ENCODE peak calls at places on chromosome 3, in six cellular contexts. One of them, this sample, is unnamed.

GRCh38 chr3:59680916-59681315 is 631.1 kb upstream of the CFAP20DC start:
- DNase-seq in fibroblast of the conjunctiva: no peak
- DNase-seq in NCI-H1105: no peak
- DNase-seq in activated CD4-positive, alpha-beta T cell treated with anti-CD3 and anti-CD28 coated beads, Interleukin-2, amount 50 U/mL, for 24 hours: no peak
- DNase-seq in effector memory CD8-positive, alpha-beta T cell: no peak
- DNase-seq in kidney epithelial cell: no peak
- DNase-seq in this sample: no peak

GRCh38 chr3:44554626-44555592 is at the start of gene ZKSCAN7:
- DNase-seq in kidney epithelial cell: peak; percentile 9
- DNase-seq in fibroblast of the conjunctiva: peak; percentile 9
- DNase-seq in activated CD4-positive, alpha-beta T cell treated with anti-CD3 and anti-CD28 coated beads, Interleukin-2, amount 50 U/mL, for 24 hours: peak; percentile 42
- DNase-seq in effector memory CD8-positive, alpha-beta T cell: peak; percentile 34
- DNase-seq in NCI-H1105: no peak
- DNase-seq in this sample: no peak

GRCh38 chr3:170985304-170985703 is 41.2 kb downstream of the SLC2A2 start:
- DNase-seq in effector memory CD8-positive, alpha-beta T cell: no peak
- DNase-seq in kidney epithelial cell: no peak
- DNase-seq in activated CD4-positive, alpha-beta T cell treated with anti-CD3 and anti-CD28 coated beads, Interleukin-2, amount 50 U/mL, for 24 hours: no peak
- DNase-seq in fibroblast of the conjunctiva: no peak
- DNase-seq in NCI-H1105: no peak
- DNase-seq in this sample: no peak

GRCh38 chr3:98885851-98886250 is 15.6 kb downstream of the DCBLD2 start:
- DNase-seq in NCI-H1105: no peak
- DNase-seq in activated CD4-positive, alpha-beta T cell treated with anti-CD3 and anti-CD28 coated beads, Interleukin-2, amount 50 U/mL, for 24 hours: no peak
- DNase-seq in effector memory CD8-positive, alpha-beta T cell: no peak
- DNase-seq in kidney epithelial cell: no peak
- DNase-seq in fibroblast of the conjunctiva: no peak
- DNase-seq in this sample: no peak

GRCh38 chr3:126051234-126051633 is 32.7 kb downstream of the SLC41A3 start:
- DNase-seq in fibroblast of the conjunctiva: no peak
- DNase-seq in NCI-H1105: no peak
- DNase-seq in kidney epithelial cell: no peak
- DNase-seq in activated CD4-positive, alpha-beta T cell treated with anti-CD3 and anti-CD28 coated beads, Interleukin-2, amount 50 U/mL, for 24 hours: no peak
- DNase-seq in effector memory CD8-positive, alpha-beta T cell: no peak
- DNase-seq in this sample: no peak

GRCh38 chr3:184712579-184713355 is 903 bp upstream of the MAGEF1 start:
- DNase-seq in NCI-H1105: no peak
- DNase-seq in activated CD4-positive, alpha-beta T cell treated with anti-CD3 and anti-CD28 coated beads, Interleukin-2, amount 50 U/mL, for 24 hours: no peak
- DNase-seq in kidney epithelial cell: no peak
- DNase-seq in effector memory CD8-positive, alpha-beta T cell: no peak
- DNase-seq in fibroblast of the conjunctiva: no peak
- DNase-seq in this sample: no peak

GRCh38 chr3:150564243-150564642 is 17.7 kb downstream of the EIF2A start:
- DNase-seq in activated CD4-positive, alpha-beta T cell treated with anti-CD3 and anti-CD28 coated beads, Interleukin-2, amount 50 U/mL, for 24 hours: no peak
- DNase-seq in kidney epithelial cell: no peak
- DNase-seq in NCI-H1105: no peak
- DNase-seq in fibroblast of the conjunctiva: no peak
- DNase-seq in effector memory CD8-positive, alpha-beta T cell: no peak
- DNase-seq in this sample: no peak

GRCh38 chr3:162168715-162169114 is 672.1 kb downstream of the OTOL1 start:
- DNase-seq in NCI-H1105: no peak
- DNase-seq in kidney epithelial cell: no peak
- DNase-seq in fibroblast of the conjunctiva: no peak
- DNase-seq in effector memory CD8-positive, alpha-beta T cell: no peak
- DNase-seq in activated CD4-positive, alpha-beta T cell treated with anti-CD3 and anti-CD28 coated beads, Interleukin-2, amount 50 U/mL, for 24 hours: no peak
- DNase-seq in this sample: no peak

GRCh38 chr3:197186887-197187588 is 111.4 kb downstream of the DLG1 start:
- DNase-seq in effector memory CD8-positive, alpha-beta T cell: peak; percentile 8
- DNase-seq in NCI-H1105: peak; percentile 79
- DNase-seq in fibroblast of the conjunctiva: peak; percentile 56
- DNase-seq in activated CD4-positive, alpha-beta T cell treated with anti-CD3 and anti-CD28 coated beads, Interleukin-2, amount 50 U/mL, for 24 hours: peak; percentile 21
- DNase-seq in kidney epithelial cell: no peak
- DNase-seq in this sample: peak; percentile 11

GRCh38 chr3:36482259-36482658 is 102.0 kb downstream of the STAC start:
- DNase-seq in kidney epithelial cell: no peak
- DNase-seq in fibroblast of the conjunctiva: no peak
- DNase-seq in NCI-H1105: no peak
- DNase-seq in effector memory CD8-positive, alpha-beta T cell: no peak
- DNase-seq in activated CD4-positive, alpha-beta T cell treated with anti-CD3 and anti-CD28 coated beads, Interleukin-2, amount 50 U/mL, for 24 hours: no peak
- DNase-seq in this sample: no peak

GRCh38 chr3:170205302-170205701 is 16.9 kb upstream of the PRKCI start:
- DNase-seq in effector memory CD8-positive, alpha-beta T cell: no peak
- DNase-seq in activated CD4-positive, alpha-beta T cell treated with anti-CD3 and anti-CD28 coated beads, Interleukin-2, amount 50 U/mL, for 24 hours: no peak
- DNase-seq in kidney epithelial cell: no peak
- DNase-seq in NCI-H1105: no peak
- DNase-seq in fibroblast of the conjunctiva: peak; percentile 29
- DNase-seq in this sample: no peak

GRCh38 chr3:128498127-128498626 is 5.2 kb upstream of the GATA2 start:
- DNase-seq in NCI-H1105: no peak
- DNase-seq in effector memory CD8-positive, alpha-beta T cell: no peak
- DNase-seq in fibroblast of the conjunctiva: no peak
- DNase-seq in kidney epithelial cell: no peak
- DNase-seq in activated CD4-positive, alpha-beta T cell treated with anti-CD3 and anti-CD28 coated beads, Interleukin-2, amount 50 U/mL, for 24 hours: no peak
- DNase-seq in this sample: no peak

GRCh38 chr3:160474416-160474838 is 24.8 kb upstream of the TRIM59 start:
- DNase-seq in kidney epithelial cell: no peak
- DNase-seq in effector memory CD8-positive, alpha-beta T cell: no peak
- DNase-seq in activated CD4-positive, alpha-beta T cell treated with anti-CD3 and anti-CD28 coated beads, Interleukin-2, amount 50 U/mL, for 24 hours: no peak
- DNase-seq in NCI-H1105: no peak
- DNase-seq in fibroblast of the conjunctiva: peak; percentile 39
- DNase-seq in this sample: no peak

GRCh38 chr3:101635954-101636798 is 40.8 kb downstream of the ZBTB11 start:
- DNase-seq in activated CD4-positive, alpha-beta T cell treated with anti-CD3 and anti-CD28 coated beads, Interleukin-2, amount 50 U/mL, for 24 hours: peak; percentile 52
- DNase-seq in kidney epithelial cell: no peak
- DNase-seq in NCI-H1105: peak; percentile 20
- DNase-seq in fibroblast of the conjunctiva: peak; percentile 12
- DNase-seq in effector memory CD8-positive, alpha-beta T cell: peak; percentile 66
- DNase-seq in this sample: no peak

GRCh38 chr3:128950223-128950938 is 43.5 kb downstream of the CFAP92 start:
- DNase-seq in NCI-H1105: no peak
- DNase-seq in activated CD4-positive, alpha-beta T cell treated with anti-CD3 and anti-CD28 coated beads, Interleukin-2, amount 50 U/mL, for 24 hours: no peak
- DNase-seq in effector memory CD8-positive, alpha-beta T cell: no peak
- DNase-seq in kidney epithelial cell: no peak
- DNase-seq in fibroblast of the conjunctiva: peak; percentile 36
- DNase-seq in this sample: no peak

GRCh38 chr3:194740859-194741486 is 55.3 kb downstream of the FAM43A start:
- DNase-seq in kidney epithelial cell: peak; percentile 89
- DNase-seq in activated CD4-positive, alpha-beta T cell treated with anti-CD3 and anti-CD28 coated beads, Interleukin-2, amount 50 U/mL, for 24 hours: no peak
- DNase-seq in fibroblast of the conjunctiva: no peak
- DNase-seq in effector memory CD8-positive, alpha-beta T cell: no peak
- DNase-seq in NCI-H1105: no peak
- DNase-seq in this sample: peak; percentile 93

GRCh38 chr3:109927161-109927560 is 589.8 kb upstream of the DPPA4 start:
- DNase-seq in NCI-H1105: no peak
- DNase-seq in activated CD4-positive, alpha-beta T cell treated with anti-CD3 and anti-CD28 coated beads, Interleukin-2, amount 50 U/mL, for 24 hours: peak; percentile 4
- DNase-seq in effector memory CD8-positive, alpha-beta T cell: no peak
- DNase-seq in kidney epithelial cell: peak; percentile 96
- DNase-seq in fibroblast of the conjunctiva: peak; percentile 68
- DNase-seq in this sample: peak; percentile 63

GRCh38 chr3:31170932-31171670 is 276.6 kb upstream of the GADL1 start:
- DNase-seq in fibroblast of the conjunctiva: peak; percentile 10
- DNase-seq in kidney epithelial cell: peak; percentile 63
- DNase-seq in NCI-H1105: no peak
- DNase-seq in effector memory CD8-positive, alpha-beta T cell: no peak
- DNase-seq in activated CD4-positive, alpha-beta T cell treated with anti-CD3 and anti-CD28 coated beads, Interleukin-2, amount 50 U/mL, for 24 hours: no peak
- DNase-seq in this sample: no peak

GRCh38 chr3:126287536-126288181 is 69.5 kb downstream of the KLF15 start:
- DNase-seq in effector memory CD8-positive, alpha-beta T cell: no peak
- DNase-seq in kidney epithelial cell: peak; percentile 35
- DNase-seq in fibroblast of the conjunctiva: peak; percentile 30
- DNase-seq in NCI-H1105: peak; percentile 43
- DNase-seq in activated CD4-positive, alpha-beta T cell treated with anti-CD3 and anti-CD28 coated beads, Interleukin-2, amount 50 U/mL, for 24 hours: no peak
- DNase-seq in this sample: no peak

GRCh38 chr3:115638991-115639390 is 15.7 kb downstream of the GAP43 start:
- DNase-seq in kidney epithelial cell: no peak
- DNase-seq in NCI-H1105: peak; percentile 41
- DNase-seq in activated CD4-positive, alpha-beta T cell treated with anti-CD3 and anti-CD28 coated beads, Interleukin-2, amount 50 U/mL, for 24 hours: no peak
- DNase-seq in effector memory CD8-positive, alpha-beta T cell: no peak
- DNase-seq in fibroblast of the conjunctiva: no peak
- DNase-seq in this sample: no peak

GRCh38 chr3:125165189-125165947 is 47.2 kb downstream of the SLC12A8 start:
- DNase-seq in kidney epithelial cell: no peak
- DNase-seq in effector memory CD8-positive, alpha-beta T cell: no peak
- DNase-seq in fibroblast of the conjunctiva: no peak
- DNase-seq in NCI-H1105: no peak
- DNase-seq in activated CD4-positive, alpha-beta T cell treated with anti-CD3 and anti-CD28 coated beads, Interleukin-2, amount 50 U/mL, for 24 hours: no peak
- DNase-seq in this sample: no peak

GRCh38 chr3:4726549-4726948 is 233.4 kb downstream of the ITPR1 start:
- DNase-seq in effector memory CD8-positive, alpha-beta T cell: no peak
- DNase-seq in activated CD4-positive, alpha-beta T cell treated with anti-CD3 and anti-CD28 coated beads, Interleukin-2, amount 50 U/mL, for 24 hours: no peak
- DNase-seq in fibroblast of the conjunctiva: no peak
- DNase-seq in NCI-H1105: no peak
- DNase-seq in kidney epithelial cell: no peak
- DNase-seq in this sample: no peak

This sample was measured in pulmonary artery endothelial cell.